ENCODE peak calls at places on chromosomes 3 and 15, in seven cellular contexts. One of them, this sample, is unnamed.
A peak's percentile ranks its signal among the peaks of the same experiment; 100 is the strongest.

GRCh38 chr3:177358968-177359600 is 161.8 kb upstream of the TBL1XR1 start:
- DNase-seq in HFFc6: no peak
- DNase-seq in progenitor cell of endocrine pancreas: peak; percentile 24
- DNase-seq in activated B cell treated with CpG ODN at 0.5 μM for 24 hours: peak; percentile 50
- DNase-seq in fibroblast of the aortic adventitia: peak; percentile 10
- DNase-seq in MM.1S: peak; percentile 86
- DNase-seq in Panc1: peak; percentile 24
- DNase-seq in this sample: no peak

GRCh38 chr15:69793783-69794451 is 303.8 kb downstream of the TLE3 start:
- DNase-seq in HFFc6: no peak
- DNase-seq in progenitor cell of endocrine pancreas: no peak
- DNase-seq in activated B cell treated with CpG ODN at 0.5 μM for 24 hours: no peak
- DNase-seq in fibroblast of the aortic adventitia: no peak
- DNase-seq in MM.1S: no peak
- DNase-seq in Panc1: no peak
- DNase-seq in this sample: no peak

GRCh38 chr3:79881431-79881830 is 113.6 kb upstream of the ROBO1 start:
- DNase-seq in HFFc6: no peak
- DNase-seq in progenitor cell of endocrine pancreas: no peak
- DNase-seq in activated B cell treated with CpG ODN at 0.5 μM for 24 hours: no peak
- DNase-seq in fibroblast of the aortic adventitia: peak; percentile 18
- DNase-seq in MM.1S: no peak
- DNase-seq in Panc1: no peak
- DNase-seq in this sample: no peak

GRCh38 chr3:33687406-33688010 is 30.5 kb downstream of the CLASP2 start:
- DNase-seq in HFFc6: peak; percentile 51
- DNase-seq in progenitor cell of endocrine pancreas: no peak
- DNase-seq in activated B cell treated with CpG ODN at 0.5 μM for 24 hours: no peak
- DNase-seq in fibroblast of the aortic adventitia: peak; percentile 38
- DNase-seq in MM.1S: no peak
- DNase-seq in Panc1: no peak
- DNase-seq in this sample: no peak

GRCh38 chr3:42936157-42936981 is 30.4 kb downstream of the ZNF662 start:
- DNase-seq in HFFc6: no peak
- DNase-seq in progenitor cell of endocrine pancreas: no peak
- DNase-seq in activated B cell treated with CpG ODN at 0.5 μM for 24 hours: no peak
- DNase-seq in fibroblast of the aortic adventitia: peak; percentile 55
- DNase-seq in MM.1S: no peak
- DNase-seq in Panc1: no peak
- DNase-seq in this sample: no peak

GRCh38 chr3:143786229-143787199 is 61.8 kb downstream of the SLC9A9 start:
- DNase-seq in HFFc6: no peak
- DNase-seq in progenitor cell of endocrine pancreas: no peak
- DNase-seq in activated B cell treated with CpG ODN at 0.5 μM for 24 hours: no peak
- DNase-seq in fibroblast of the aortic adventitia: peak; percentile 84
- DNase-seq in MM.1S: no peak
- DNase-seq in Panc1: no peak
- DNase-seq in this sample: no peak

GRCh38 chr3:170765419-170766078 is 104.4 kb downstream of the RPL22L1 start:
- DNase-seq in HFFc6: no peak
- DNase-seq in progenitor cell of endocrine pancreas: no peak
- DNase-seq in activated B cell treated with CpG ODN at 0.5 μM for 24 hours: no peak
- DNase-seq in fibroblast of the aortic adventitia: no peak
- DNase-seq in MM.1S: no peak
- DNase-seq in Panc1: peak; percentile 85
- DNase-seq in this sample: no peak

GRCh38 chr15:53611145-53611920 is 148.1 kb downstream of the WDR72 start:
- DNase-seq in HFFc6: no peak
- DNase-seq in progenitor cell of endocrine pancreas: no peak
- DNase-seq in activated B cell treated with CpG ODN at 0.5 μM for 24 hours: no peak
- DNase-seq in fibroblast of the aortic adventitia: no peak
- DNase-seq in MM.1S: no peak
- DNase-seq in Panc1: no peak
- DNase-seq in this sample: no peak

GRCh38 chr15:81209635-81210034 is 13.0 kb downstream of the IL16 start:
- DNase-seq in HFFc6: no peak
- DNase-seq in progenitor cell of endocrine pancreas: no peak
- DNase-seq in activated B cell treated with CpG ODN at 0.5 μM for 24 hours: no peak
- DNase-seq in fibroblast of the aortic adventitia: no peak
- DNase-seq in MM.1S: no peak
- DNase-seq in Panc1: no peak
- DNase-seq in this sample: no peak

GRCh38 chr3:65729553-65729952 is 309.2 kb downstream of the MAGI1 start:
- DNase-seq in HFFc6: peak; percentile 57
- DNase-seq in progenitor cell of endocrine pancreas: no peak
- DNase-seq in activated B cell treated with CpG ODN at 0.5 μM for 24 hours: no peak
- DNase-seq in fibroblast of the aortic adventitia: peak; percentile 93
- DNase-seq in MM.1S: no peak
- DNase-seq in Panc1: no peak
- DNase-seq in this sample: peak; percentile 29

GRCh38 chr3:63908081-63908736 is 4.0 kb downstream of the SCAANT1 start:
- DNase-seq in HFFc6: peak; percentile 36
- DNase-seq in progenitor cell of endocrine pancreas: no peak
- DNase-seq in activated B cell treated with CpG ODN at 0.5 μM for 24 hours: no peak
- DNase-seq in fibroblast of the aortic adventitia: peak; percentile 67
- DNase-seq in MM.1S: no peak
- DNase-seq in Panc1: no peak
- DNase-seq in this sample: no peak
- TF ChIP-seq CTCF in HFFc6: peak; percentile 63
- TF ChIP-seq CTCF in progenitor cell of endocrine pancreas: peak; percentile 23
- TF ChIP-seq CTCF in activated B cell treated with CpG ODN at 0.5 μM for 24 hours: no peak
- TF ChIP-seq CTCF in fibroblast of the aortic adventitia: peak; percentile 58
- TF ChIP-seq CTCF in MM.1S: no peak
- TF ChIP-seq CTCF in Panc1: peak; percentile 12
- TF ChIP-seq CTCF in this sample: peak; percentile 41

GRCh38 chr3:70308760-70309159 is 3.7 kb downstream of the MDFIC2 start:
- DNase-seq in HFFc6: no peak
- DNase-seq in progenitor cell of endocrine pancreas: no peak
- DNase-seq in activated B cell treated with CpG ODN at 0.5 μM for 24 hours: no peak
- DNase-seq in fibroblast of the aortic adventitia: peak; percentile 12
- DNase-seq in MM.1S: peak; percentile 19
- DNase-seq in Panc1: no peak
- DNase-seq in this sample: no peak
- TF ChIP-seq CTCF in HFFc6: no peak
- TF ChIP-seq CTCF in progenitor cell of endocrine pancreas: peak; percentile 35
- TF ChIP-seq CTCF in activated B cell treated with CpG ODN at 0.5 μM for 24 hours: no peak
- TF ChIP-seq CTCF in fibroblast of the aortic adventitia: peak; percentile 8
- TF ChIP-seq CTCF in MM.1S: peak; percentile 43
- TF ChIP-seq CTCF in Panc1: no peak
- TF ChIP-seq CTCF in this sample: no peak

GRCh38 chr3:171811059-171811912 is 1.0 kb upstream of the PLD1 start:
- DNase-seq in HFFc6: peak; percentile 97
- DNase-seq in progenitor cell of endocrine pancreas: no peak
- DNase-seq in activated B cell treated with CpG ODN at 0.5 μM for 24 hours: no peak
- DNase-seq in fibroblast of the aortic adventitia: peak; percentile 100
- DNase-seq in MM.1S: no peak
- DNase-seq in Panc1: peak; percentile 83
- DNase-seq in this sample: peak; percentile 100

GRCh38 chr3:171807806-171808205 is 2.5 kb downstream of the PLD1 start:
- DNase-seq in HFFc6: no peak
- DNase-seq in progenitor cell of endocrine pancreas: no peak
- DNase-seq in activated B cell treated with CpG ODN at 0.5 μM for 24 hours: no peak
- DNase-seq in fibroblast of the aortic adventitia: no peak
- DNase-seq in MM.1S: no peak
- DNase-seq in Panc1: no peak
- DNase-seq in this sample: no peak

GRCh38 chr3:171810278-171811058 is at the start of gene PLD1:
- DNase-seq in HFFc6: peak; percentile 60
- DNase-seq in progenitor cell of endocrine pancreas: peak; percentile 76
- DNase-seq in activated B cell treated with CpG ODN at 0.5 μM for 24 hours: no peak
- DNase-seq in fibroblast of the aortic adventitia: peak; percentile 85
- DNase-seq in MM.1S: peak; percentile 86
- DNase-seq in Panc1: no peak
- DNase-seq in this sample: no peak

GRCh38 chr3:171811913-171812321 is 1.6 kb upstream of the PLD1 start:
- DNase-seq in HFFc6: peak; percentile 45
- DNase-seq in progenitor cell of endocrine pancreas: no peak
- DNase-seq in activated B cell treated with CpG ODN at 0.5 μM for 24 hours: no peak
- DNase-seq in fibroblast of the aortic adventitia: peak; percentile 91
- DNase-seq in MM.1S: no peak
- DNase-seq in Panc1: no peak
- DNase-seq in this sample: peak; percentile 55

DNA sequence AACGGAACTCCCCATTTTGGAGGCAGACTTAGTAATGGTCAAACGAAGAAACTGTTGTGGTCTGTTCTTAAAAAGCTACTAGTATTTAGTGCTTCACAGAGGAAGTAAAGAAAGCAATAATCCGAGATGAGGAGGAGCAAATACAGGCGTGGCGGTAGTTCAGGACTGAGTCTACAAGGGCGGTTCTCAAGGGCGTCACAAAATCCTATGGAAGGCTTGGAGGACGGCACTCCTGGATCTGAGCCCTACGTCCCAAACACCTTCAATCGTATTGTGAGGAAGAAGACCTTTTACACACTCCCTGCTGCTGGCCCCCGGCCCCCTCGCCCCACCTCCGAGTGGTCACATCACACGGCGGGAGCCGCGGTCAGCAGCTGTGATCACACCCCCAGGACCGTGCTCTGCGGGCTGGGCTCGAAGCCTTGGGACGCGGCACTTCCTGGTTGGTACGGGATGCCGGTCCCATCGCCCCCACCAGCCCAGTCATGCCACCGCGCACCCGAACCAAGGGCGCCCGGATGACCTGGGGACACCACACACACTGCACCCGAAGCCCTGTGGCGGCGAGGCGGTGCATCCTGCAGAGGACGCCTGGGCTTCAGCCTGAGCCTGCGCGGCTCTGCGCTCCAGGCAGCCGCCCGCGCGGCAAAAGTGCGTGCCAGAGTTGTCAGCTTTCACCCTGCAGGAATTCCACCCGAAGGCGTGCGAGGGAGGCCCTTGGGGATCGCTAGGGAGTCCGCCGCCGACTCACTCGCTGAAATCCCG is 588 bp downstream of the PLD1 start:
- DNase-seq in HFFc6: peak; percentile 94
- DNase-seq in progenitor cell of endocrine pancreas: no peak
- DNase-seq in activated B cell treated with CpG ODN at 0.5 μM for 24 hours: no peak
- DNase-seq in fibroblast of the aortic adventitia: peak; percentile 99
- DNase-seq in MM.1S: peak; percentile 65
- DNase-seq in Panc1: no peak
- DNase-seq in this sample: peak; percentile 91
- TF ChIP-seq CTCF in HFFc6: no peak
- TF ChIP-seq CTCF in progenitor cell of endocrine pancreas: no peak
- TF ChIP-seq CTCF in activated B cell treated with CpG ODN at 0.5 μM for 24 hours: no peak
- TF ChIP-seq CTCF in fibroblast of the aortic adventitia: no peak
- TF ChIP-seq CTCF in MM.1S: no peak
- TF ChIP-seq CTCF in Panc1: no peak
- TF ChIP-seq CTCF in this sample: peak; percentile 20

DNA sequence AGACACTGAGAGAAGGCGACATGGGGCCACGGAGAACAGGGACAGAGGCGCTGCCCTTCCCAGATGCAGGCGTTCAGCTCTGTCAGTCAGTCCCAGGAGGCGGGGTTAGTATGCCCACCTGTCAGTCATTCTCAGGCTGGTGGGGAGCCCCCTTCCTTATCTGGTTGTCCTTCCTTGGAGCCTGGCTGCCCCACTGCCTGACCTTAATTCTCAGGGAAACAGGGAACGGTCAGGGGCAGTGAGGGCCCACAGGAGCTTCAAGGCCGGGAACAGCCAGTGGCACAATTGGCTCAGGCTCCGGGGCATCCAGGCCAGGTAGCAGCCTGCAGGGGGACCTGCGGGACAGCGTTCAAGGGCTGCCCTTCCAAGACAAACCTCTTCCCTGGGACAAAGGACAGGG is 133.2 kb downstream of the CHSY1 start:
- DNase-seq in HFFc6: no peak
- DNase-seq in progenitor cell of endocrine pancreas: no peak
- DNase-seq in activated B cell treated with CpG ODN at 0.5 μM for 24 hours: no peak
- DNase-seq in fibroblast of the aortic adventitia: no peak
- DNase-seq in MM.1S: no peak
- DNase-seq in Panc1: no peak
- DNase-seq in this sample: no peak
- TF ChIP-seq CTCF in HFFc6: no peak
- TF ChIP-seq CTCF in progenitor cell of endocrine pancreas: no peak
- TF ChIP-seq CTCF in activated B cell treated with CpG ODN at 0.5 μM for 24 hours: no peak
- TF ChIP-seq CTCF in fibroblast of the aortic adventitia: no peak
- TF ChIP-seq CTCF in MM.1S: no peak
- TF ChIP-seq CTCF in Panc1: no peak
- TF ChIP-seq CTCF in this sample: no peak

GRCh38 chr3:126997455-126998038 is 14.6 kb downstream of the PLXNA1 start:
- DNase-seq in HFFc6: no peak
- DNase-seq in progenitor cell of endocrine pancreas: no peak
- DNase-seq in activated B cell treated with CpG ODN at 0.5 μM for 24 hours: no peak
- DNase-seq in fibroblast of the aortic adventitia: no peak
- DNase-seq in MM.1S: no peak
- DNase-seq in Panc1: no peak
- DNase-seq in this sample: no peak

GRCh38 chr3:126995254-126995770 is 12.4 kb downstream of the PLXNA1 start:
- DNase-seq in HFFc6: no peak
- DNase-seq in progenitor cell of endocrine pancreas: no peak
- DNase-seq in activated B cell treated with CpG ODN at 0.5 μM for 24 hours: no peak
- DNase-seq in fibroblast of the aortic adventitia: no peak
- DNase-seq in MM.1S: no peak
- DNase-seq in Panc1: no peak
- DNase-seq in this sample: no peak

GRCh38 chr3:126996905-126997304 is 14.0 kb downstream of the PLXNA1 start:
- DNase-seq in HFFc6: no peak
- DNase-seq in progenitor cell of endocrine pancreas: no peak
- DNase-seq in activated B cell treated with CpG ODN at 0.5 μM for 24 hours: no peak
- DNase-seq in fibroblast of the aortic adventitia: peak; percentile 41
- DNase-seq in MM.1S: no peak
- DNase-seq in Panc1: no peak
- DNase-seq in this sample: peak; percentile 20

GRCh38 chr3:126994661-126995161 is 11.8 kb downstream of the PLXNA1 start:
- DNase-seq in HFFc6: no peak
- DNase-seq in progenitor cell of endocrine pancreas: no peak
- DNase-seq in activated B cell treated with CpG ODN at 0.5 μM for 24 hours: no peak
- DNase-seq in fibroblast of the aortic adventitia: peak; percentile 25
- DNase-seq in MM.1S: no peak
- DNase-seq in Panc1: no peak
- DNase-seq in this sample: no peak

DNA sequence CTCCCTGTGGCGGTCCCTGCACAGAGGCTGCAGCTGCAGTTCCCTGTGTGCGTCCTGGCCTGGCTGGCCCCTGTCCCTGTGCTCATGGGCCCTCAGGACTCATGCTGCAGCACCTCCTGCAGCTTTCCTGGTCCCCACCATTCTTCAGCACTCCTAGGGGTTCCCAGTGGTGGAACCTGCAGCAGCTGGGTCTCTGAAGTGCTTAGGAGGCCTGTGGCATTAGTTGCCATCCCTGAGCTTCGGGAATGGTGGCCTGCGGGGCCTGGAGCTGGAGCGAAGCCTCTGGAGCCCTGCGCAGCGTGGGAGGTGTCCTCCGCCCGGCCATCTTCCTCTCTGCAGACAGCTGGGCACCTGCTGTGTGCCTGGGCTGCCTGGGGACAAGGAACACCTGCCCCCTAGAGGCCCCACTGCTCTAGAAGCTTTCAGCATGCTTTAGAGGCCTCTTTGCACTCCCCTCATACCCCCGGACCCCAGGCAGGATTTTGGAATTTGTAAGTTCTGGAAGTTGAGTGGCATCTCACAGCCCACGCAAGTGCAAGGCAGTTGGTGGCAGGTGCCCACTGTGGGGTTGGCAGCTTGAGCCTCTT is 13.1 kb downstream of the PLXNA1 start:
- DNase-seq in HFFc6: no peak
- DNase-seq in progenitor cell of endocrine pancreas: no peak
- DNase-seq in activated B cell treated with CpG ODN at 0.5 μM for 24 hours: no peak
- DNase-seq in fibroblast of the aortic adventitia: no peak
- DNase-seq in MM.1S: no peak
- DNase-seq in Panc1: no peak
- DNase-seq in this sample: no peak
- TF ChIP-seq CTCF in HFFc6: peak; percentile 50
- TF ChIP-seq CTCF in progenitor cell of endocrine pancreas: no peak
- TF ChIP-seq CTCF in activated B cell treated with CpG ODN at 0.5 μM for 24 hours: no peak
- TF ChIP-seq CTCF in fibroblast of the aortic adventitia: no peak
- TF ChIP-seq CTCF in MM.1S: no peak
- TF ChIP-seq CTCF in Panc1: no peak
- TF ChIP-seq CTCF in this sample: no peak